ENCODE peak calls at places on chromosome 6, in five cellular contexts. T is T-helper 9 cell, M is A549, K is GM10248, A is GM13976. Q is an unnamed sample.

GRCh38 chr6:42403831-42404230 is 47.9 kb downstream of the TRERF1 start:
- DNase-seq in T (no peak), M (no peak), K (no peak), A (no peak), Q (no peak)

GRCh38 chr6:25369043-25369442 is 89.9 kb downstream of the CARMIL1 start:
- DNase-seq in T (no peak), M (no peak), K (no peak), A (no peak), Q (no peak)

GRCh38 chr6:150142657-150143501 is at the start of gene PPP1R14C:
- DNase-seq in T (no peak), M (no peak), K (no peak), A (peak), Q (peak)

GRCh38 chr6:159110013-159110412 is 59.2 kb upstream of the FNDC1 start:
- DNase-seq in T (no peak), M (peak), K (no peak), A (no peak), Q (peak)

GRCh38 chr6:71040043-71040442 is 83.2 kb upstream of the B3GAT2 start:
- DNase-seq in T (no peak), M (no peak), K (no peak), A (no peak), Q (no peak)

GRCh38 chr6:77332915-77333623 is 130.2 kb downstream of the HTR1B start:
- DNase-seq in T (no peak), M (no peak), K (no peak), A (no peak), Q (no peak)

GRCh38 chr6:107555449-107555848 is 65.5 kb downstream of the SOBP start:
- DNase-seq in T (no peak), M (no peak), K (no peak), A (no peak), Q (no peak)

GRCh38 chr6:83884523-83884922 is 25.0 kb downstream of the CYB5R4 start:
- DNase-seq in T (no peak), M (peak), K (peak), A (peak), Q (no peak)

GRCh38 chr6:95087394-95088097 is 489.8 kb upstream of the MANEA start:
- DNase-seq in T (no peak), M (no peak), K (no peak), A (no peak), Q (no peak)

GRCh38 chr6:24537771-24538385 is 43.1 kb downstream of the ALDH5A1 start:
- DNase-seq in T (no peak), M (no peak), K (no peak), A (no peak), Q (no peak)

GRCh38 chr6:133179483-133179882 is 61.7 kb upstream of the EYA4 start:
- DNase-seq in T (no peak), M (no peak), K (no peak), A (no peak), Q (no peak)

GRCh38 chr6:11734861-11735652 is 43.5 kb downstream of the ADTRP start:
- DNase-seq in T (no peak), M (no peak), K (no peak), A (no peak), Q (no peak)

GRCh38 chr6:5084787-5085637 is at the start of gene PPP1R3G:
- DNase-seq in T (no peak), M (peak), K (peak), A (peak), Q (no peak)

GRCh38 chr6:36862164-36862847 is 12.3 kb downstream of the PPIL1 start:
- DNase-seq in T (no peak), M (peak), K (no peak), A (no peak), Q (no peak)

GRCh38 chr6:132730560-132730959 is 16.7 kb upstream of the VNN1 start:
- DNase-seq in T (no peak), M (peak), K (no peak), A (no peak), Q (no peak)

GRCh38 chr6:129678463-129678862 is 31.5 kb downstream of the ARHGAP18 start:
- DNase-seq in T (no peak), M (no peak), K (no peak), A (no peak), Q (no peak)

GRCh38 chr6:118771253-118771652 is 119.9 kb upstream of the CEP85L start:
- DNase-seq in T (no peak), M (no peak), K (no peak), A (no peak), Q (no peak)

GRCh38 chr6:43076928-43077809 is 1.1 kb downstream of the PTK7 start:
- DNase-seq in T (no peak), M (no peak), K (no peak), A (no peak), Q (no peak)

GRCh38 chr6:143149771-143150170 is 89.1 kb downstream of the AIG1 start:
- DNase-seq in T (no peak), M (no peak), K (no peak), A (no peak), Q (no peak)

GRCh38 chr6:7000825-7001777 is 106.7 kb upstream of the RREB1 start:
- DNase-seq in T (no peak), M (no peak), K (no peak), A (no peak), Q (no peak)

GRCh38 chr6:75843401-75843800 is 94.4 kb downstream of the MYO6 start:
- DNase-seq in T (no peak), M (no peak), K (no peak), A (no peak), Q (no peak)

GRCh38 chr6:38310061-38310460 is 329.7 kb downstream of the BTBD9 start:
- DNase-seq in T (no peak), M (no peak), K (no peak), A (no peak), Q (no peak)

GRCh38 chr6:6771964-6772363 is 183.4 kb downstream of the LY86 start:
- DNase-seq in T (no peak), M (no peak), K (no peak), A (no peak), Q (no peak)

GRCh38 chr6:9224539-9224938 is 789.2 kb upstream of the SLC35B3 start:
- DNase-seq in T (no peak), M (no peak), K (no peak), A (no peak), Q (no peak)

GRCh38 chr6:132713355-132714134 is at the start of gene VNN1:
- DNase-seq in T (no peak), M (no peak), K (peak), A (no peak), Q (no peak)

GRCh38 chr6:100466410-100467143 is 1.9 kb upstream of the SIM1 start:
- DNase-seq in T (no peak), M (no peak), K (no peak), A (peak), Q (no peak)

GRCh38 chr6:124765314-124765713 is 196.9 kb upstream of the RNF217 start:
- DNase-seq in T (no peak), M (no peak), K (no peak), A (no peak), Q (no peak)

GRCh38 chr6:10558575-10558974 is 37.4 kb downstream of the GCNT2 start:
- DNase-seq in T (no peak), M (no peak), K (no peak), A (no peak), Q (no peak)